ENCODE peak calls at places on chromosome 14, in six cellular contexts. O, Y, U, V, X and D are unnamed samples.
A peak's percentile ranks its signal among the peaks of the same experiment; 100 is the strongest.

GRCh38 chr14:85752179-85752578 is 222.2 kb downstream of the FLRT2 start:
- DNase-seq in O (no peak), Y (no peak), U (no peak), V (no peak), X (no peak), D (no peak)

GRCh38 chr14:57865450-57866198 is at the start of gene SLC35F4:
- DNase-seq in O (no peak), Y (no peak), U (peak; percentile 46), V (no peak), X (no peak), D (no peak)

GRCh38 chr14:74018029-74018703 is 922 bp downstream of the ENTPD5 start:
- DNase-seq in O (no peak), Y (no peak), U (no peak), V (peak; percentile 59), X (no peak), D (peak; percentile 15)

GRCh38 chr14:77980475-77981321 is 180.8 kb downstream of the ADCK1 start:
- DNase-seq in O (no peak), Y (no peak), U (peak; percentile 87), V (no peak), X (no peak), D (no peak)

GRCh38 chr14:96852823-96853422 is 55.7 kb downstream of the VRK1 start:
- DNase-seq in O (peak; percentile 26), Y (peak; percentile 48), U (peak; percentile 13), V (peak; percentile 68), X (no peak), D (no peak)

GRCh38 chr14:67461341-67461985 is 27.1 kb downstream of the TMEM229B start:
- DNase-seq in O (no peak), Y (no peak), U (peak; percentile 41), V (peak; percentile 45), X (no peak), D (no peak)

GRCh38 chr14:31270196-31270772 is 62.7 kb upstream of the HECTD1 start:
- DNase-seq in O (no peak), Y (peak; percentile 66), U (no peak), V (no peak), X (no peak), D (no peak)

GRCh38 chr14:59788176-59788575 is 82.4 kb downstream of the RTN1 start:
- DNase-seq in O (no peak), Y (no peak), U (no peak), V (no peak), X (no peak), D (no peak)

GRCh38 chr14:52412426-52412825 is 98.3 kb downstream of the PTGER2 start:
- DNase-seq in O (no peak), Y (peak; percentile 10), U (no peak), V (peak; percentile 36), X (no peak), D (no peak)

GRCh38 chr14:69842671-69843407 is 36.4 kb upstream of the SMOC1 start:
- DNase-seq in O (no peak), Y (no peak), U (no peak), V (no peak), X (no peak), D (no peak)

GRCh38 chr14:74524076-74524812 is 30.7 kb downstream of the ISCA2 start:
- DNase-seq in O (no peak), Y (no peak), U (no peak), V (peak; percentile 57), X (no peak), D (no peak)

GRCh38 chr14:52006361-52006760 is 17.0 kb downstream of the RTRAF start:
- DNase-seq in O (no peak), Y (no peak), U (no peak), V (no peak), X (no peak), D (no peak)

GRCh38 chr14:32761381-32761968 is 177.2 kb upstream of the NPAS3 start:
- DNase-seq in O (no peak), Y (no peak), U (no peak), V (peak; percentile 62), X (no peak), D (no peak)

GRCh38 chr14:20681348-20682126 is 2.8 kb upstream of the RNASE4 start:
- DNase-seq in O (peak; percentile 83), Y (peak; percentile 91), U (peak; percentile 88), V (peak; percentile 83), X (peak; percentile 85), D (peak; percentile 96)

GRCh38 chr14:101567252-101567651 is 6.0 kb downstream of the DIO3 start:
- DNase-seq in O (no peak), Y (no peak), U (no peak), V (no peak), X (no peak), D (no peak)

GRCh38 chr14:50318031-50318626 is 6.0 kb downstream of the DMAC2L start:
- DNase-seq in O (peak; percentile 26), Y (peak; percentile 21), U (no peak), V (peak; percentile 62), X (no peak), D (no peak)

GRCh38 chr14:51453869-51454268 is 197.8 kb upstream of the FRMD6 start:
- DNase-seq in O (no peak), Y (no peak), U (no peak), V (no peak), X (no peak), D (no peak)

GRCh38 chr14:49193365-49194050 is 392.7 kb downstream of the RPS29 start:
- DNase-seq in O (no peak), Y (peak; percentile 48), U (no peak), V (no peak), X (no peak), D (no peak)

GRCh38 chr14:69887740-69888657 is 8.8 kb downstream of the SMOC1 start:
- DNase-seq in O (no peak), Y (no peak), U (peak; percentile 34), V (no peak), X (no peak), D (no peak)

GRCh38 chr14:22002860-22003284 is 329.3 kb upstream of the OR4E1 start:
- DNase-seq in O (peak; percentile 16), Y (peak; percentile 13), U (no peak), V (no peak), X (no peak), D (no peak)

DNA sequence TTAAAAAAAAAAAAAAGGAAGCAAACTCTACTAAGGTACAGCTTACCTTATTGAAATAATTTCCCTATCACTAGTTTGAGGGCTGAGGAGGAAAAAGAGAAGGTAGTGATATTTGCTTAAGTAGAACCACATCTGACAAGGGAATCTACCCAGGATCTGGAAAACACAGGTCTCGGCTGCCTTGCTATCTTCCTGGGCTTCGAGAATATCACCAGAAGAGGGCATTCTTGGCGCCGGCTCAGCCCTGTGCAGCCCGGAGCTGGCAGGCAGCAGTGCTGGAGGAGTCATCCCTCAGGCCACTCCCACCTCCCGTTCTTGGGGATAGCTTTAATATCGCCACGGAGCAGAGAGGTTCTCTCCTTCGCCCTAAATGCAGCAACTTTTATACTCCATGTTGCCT is 1181.2 kb downstream of the VRK1 start:
- DNase-seq in O (peak; percentile 6), Y (peak; percentile 57), U (peak; percentile 76), V (peak; percentile 66), X (peak; percentile 78), D (peak; percentile 74)
- TF ChIP-seq CTCF in O (peak; percentile 21), Y (no peak), U (peak; percentile 29), V (peak; percentile 49), X (no peak), D (no peak)

GRCh38 chr14:24051162-24051788 is 534 bp upstream of the CARMIL3 start:
- DNase-seq in O (no peak), Y (no peak), U (peak; percentile 35), V (no peak), X (no peak), D (peak; percentile 89)

GRCh38 chr14:24053548-24054323 is 1.9 kb downstream of the CARMIL3 start:
- DNase-seq in O (no peak), Y (no peak), U (no peak), V (no peak), X (no peak), D (no peak)

GRCh38 chr14:24051789-24052655 is at the start of gene CARMIL3:
- DNase-seq in O (no peak), Y (peak; percentile 79), U (peak; percentile 73), V (peak; percentile 32), X (peak; percentile 60), D (no peak)

GRCh38 chr14:24054324-24054641 is 2.5 kb downstream of the CARMIL3 start:
- DNase-seq in O (no peak), Y (no peak), U (no peak), V (no peak), X (no peak), D (no peak)

GRCh38 chr14:24052656-24053547 is 1.1 kb downstream of the CARMIL3 start:
- DNase-seq in O (no peak), Y (no peak), U (no peak), V (no peak), X (no peak), D (no peak)
- H3K4me3 ChIP-seq in O (peak overlapping the region; percentile 55), Y (peak overlapping the region; percentile 64), U (no peak overlapping the region), V (no peak overlapping the region), X (peak overlapping the region; percentile 56), D (no peak overlapping the region)

DNA sequence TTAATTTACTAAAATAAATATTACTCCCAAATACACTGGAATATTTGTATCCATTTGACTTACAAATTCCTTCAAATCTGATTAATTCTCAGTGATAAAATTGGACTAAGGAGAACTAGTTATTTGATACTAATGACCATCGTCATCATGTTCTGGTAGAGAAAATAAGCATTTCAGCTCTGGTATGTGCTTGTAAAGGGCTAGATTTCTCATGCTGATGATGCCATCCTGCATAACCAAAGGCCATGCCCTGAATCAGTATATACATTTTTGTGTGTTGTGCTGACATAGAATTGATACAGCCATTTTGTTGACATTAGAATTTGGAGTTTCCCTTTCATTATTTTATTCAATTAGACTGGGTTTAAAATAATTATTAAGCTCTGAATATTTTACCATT is 148.9 kb downstream of the PCNX1 start:
- DNase-seq in O (no peak), Y (no peak), U (no peak), V (no peak), X (no peak), D (no peak)
- TF ChIP-seq CTCF in O (no peak), Y (no peak), U (no peak), V (no peak), X (no peak), D (no peak)

GRCh38 chr14:91350813-91351507 is 66.7 kb downstream of the CCDC88C start:
- DNase-seq in O (no peak), Y (peak; percentile 92), U (no peak), V (no peak), X (no peak), D (no peak)
- H3K4me3 ChIP-seq in O (no peak overlapping the region), Y (peak overlapping the region; percentile 62), U (no peak overlapping the region), V (no peak overlapping the region), X (no peak overlapping the region), D (no peak overlapping the region)

GRCh38 chr14:29927596-29928341 is at the start of gene PRKD1:
- DNase-seq in O (no peak), Y (no peak), U (peak; percentile 71), V (peak; percentile 71), X (peak; percentile 62), D (peak; percentile 89)
- TF ChIP-seq CTCF in O (no peak), Y (no peak), U (peak; percentile 29), V (peak; percentile 5), X (no peak), D (no peak)

DNA sequence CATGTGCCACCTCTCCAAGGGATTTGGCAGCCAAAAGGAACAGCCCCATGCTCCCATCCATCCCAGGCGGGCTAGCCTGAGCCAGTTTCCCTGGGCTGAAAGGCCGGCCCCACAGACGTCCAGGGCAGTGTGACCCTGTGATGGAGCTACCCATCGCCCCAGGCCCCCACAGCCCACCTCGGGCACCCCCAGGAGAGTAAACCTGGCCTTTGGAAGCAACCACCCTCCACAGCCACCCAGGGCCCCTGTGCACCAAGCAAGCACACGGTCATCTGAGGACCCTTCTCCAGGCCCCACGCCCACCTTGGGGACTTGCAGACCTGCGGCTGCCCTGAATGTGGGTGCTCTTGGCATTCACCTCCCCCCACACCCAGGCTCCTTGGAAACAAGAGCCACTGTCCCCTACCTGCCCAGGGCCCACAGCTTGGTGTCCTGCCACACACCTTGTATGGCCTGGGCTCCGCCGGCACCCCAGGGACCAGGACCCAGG is 8.4 kb downstream of the AHNAK2 start:
- DNase-seq in O (no peak), Y (no peak), U (no peak), V (no peak), X (no peak), D (no peak)
- H3K4me3 ChIP-seq in O (peak overlapping the region; percentile 68), Y (no peak overlapping the region), U (no peak overlapping the region), V (peak overlapping the region; percentile 82), X (peak overlapping the region; percentile 34), D (peak overlapping the region; percentile 53)